ENCODE peak calls at places on chromosomes 6 and 20, in seven cellular contexts. P is glomerular endothelial cell, M is G401, O is pancreas, S is NCI-H1105, E is GDM1, U is NCI-H1092 treated with DMSO at 0.1 percent for 48 hours. W is an unnamed sample.

GRCh38 chr6:149534742-149535141 is 11.1 kb downstream of the PPIL4 start:
- DNase-seq in P (no peak), M (no peak), O (no peak), S (no peak), E (no peak), U (no peak), W (no peak)

GRCh38 chr6:139030539-139030938 is 2.0 kb downstream of the ABRACL start:
- DNase-seq in P (no peak), M (no peak), O (no peak), S (no peak), E (peak; percentile 17), U (no peak), W (no peak)

GRCh38 chr20:38372830-38373229 is 26.5 kb downstream of the LBP start:
- DNase-seq in P (no peak), M (no peak), O (no peak), S (no peak), E (no peak), U (no peak), W (no peak)

GRCh38 chr6:34982424-34982852 is 93.4 kb downstream of the ANKS1A start:
- DNase-seq in P (peak; percentile 7), M (peak; percentile 47), O (no peak), S (no peak), E (no peak), U (no peak), W (no peak)

GRCh38 chr20:34921436-34921835 is 34.2 kb downstream of the GSS start:
- DNase-seq in P (no peak), M (no peak), O (no peak), S (no peak), E (no peak), U (no peak), W (no peak)

GRCh38 chr6:131602913-131603312 is 25.1 kb downstream of the MED23 start:
- DNase-seq in P (no peak), M (no peak), O (no peak), S (no peak), E (no peak), U (no peak), W (no peak)

GRCh38 chr6:42279966-42280629 is 62.4 kb upstream of the MRPS10 start:
- DNase-seq in P (no peak), M (no peak), O (no peak), S (no peak), E (no peak), U (no peak), W (no peak)

GRCh38 chr20:10201321-10201870 is 17.2 kb upstream of the SNAP25 start:
- DNase-seq in P (no peak), M (peak; percentile 68), O (no peak), S (no peak), E (no peak), U (no peak), W (no peak)

GRCh38 chr6:12369781-12370262 is 79.7 kb downstream of the EDN1 start:
- DNase-seq in P (no peak), M (no peak), O (no peak), S (no peak), E (no peak), U (no peak), W (no peak)

GRCh38 chr6:42572523-42572922 is 8.7 kb downstream of the UBR2 start:
- DNase-seq in P (no peak), M (peak; percentile 25), O (no peak), S (no peak), E (peak; percentile 56), U (no peak), W (no peak)

GRCh38 chr6:146381486-146381885 is 162.1 kb upstream of the RAB32 start:
- DNase-seq in P (no peak), M (no peak), O (no peak), S (no peak), E (no peak), U (no peak), W (no peak)

GRCh38 chr20:45346851-45347250 is 1.4 kb downstream of the SDC4 start:
- DNase-seq in P (no peak), M (no peak), O (no peak), S (no peak), E (no peak), U (no peak), W (no peak)

GRCh38 chr6:149306967-149307366 is 10.5 kb upstream of the TAB2 start:
- DNase-seq in P (no peak), M (no peak), O (no peak), S (no peak), E (no peak), U (no peak), W (no peak)

GRCh38 chr6:150930816-150931215 is 65.3 kb downstream of the MTHFD1L start:
- DNase-seq in P (no peak), M (no peak), O (no peak), S (no peak), E (no peak), U (no peak), W (no peak)

GRCh38 chr6:155103816-155104366 is 108.8 kb downstream of the TIAM2 start:
- DNase-seq in P (no peak), M (no peak), O (no peak), S (no peak), E (no peak), U (no peak), W (no peak)

GRCh38 chr20:17612287-17612974 is 42.6 kb downstream of the DSTN start:
- DNase-seq in P (no peak), M (no peak), O (peak; percentile 58), S (no peak), E (no peak), U (no peak), W (peak; percentile 41)

GRCh38 chr6:106547053-106547414 is 82.3 kb downstream of the RTN4IP1 start:
- DNase-seq in P (peak; percentile 88), M (no peak), O (no peak), S (peak; percentile 6), E (peak; percentile 39), U (no peak), W (no peak)

GRCh38 chr6:23414204-23414501 is 711.9 kb upstream of the NRSN1 start:
- DNase-seq in P (peak; percentile 20), M (no peak), O (no peak), S (no peak), E (peak; percentile 22), U (peak; percentile 52), W (no peak)

GRCh38 chr6:4983322-4983721 is 20.5 kb downstream of the RPP40 start:
- DNase-seq in P (no peak), M (no peak), O (no peak), S (no peak), E (no peak), U (no peak), W (no peak)

GRCh38 chr20:9071976-9072726 is 3.3 kb downstream of the PLCB4 start:
- DNase-seq in P (no peak), M (peak; percentile 53), O (no peak), S (no peak), E (no peak), U (no peak), W (no peak)

GRCh38 chr6:103937389-103937788 is 922.3 kb downstream of the HACE1 start:
- DNase-seq in P (no peak), M (no peak), O (no peak), S (no peak), E (no peak), U (no peak), W (no peak)

GRCh38 chr6:10565913-10566312 is 44.8 kb downstream of the GCNT2 start:
- DNase-seq in P (no peak), M (no peak), O (no peak), S (no peak), E (no peak), U (no peak), W (no peak)

GRCh38 chr20:3766832-3767433 is 620 bp downstream of the ADISSP start:
- DNase-seq in P (no peak), M (no peak), O (no peak), S (no peak), E (no peak), U (peak; percentile 20), W (no peak)

GRCh38 chr20:57656821-57657536 is 36.8 kb upstream of the ZBP1 start:
- DNase-seq in P (no peak), M (no peak), O (no peak), S (no peak), E (no peak), U (no peak), W (no peak)

GRCh38 chr20:51125774-51126173 is 102.9 kb upstream of the KCNG1 start:
- DNase-seq in P (no peak), M (peak; percentile 24), O (no peak), S (no peak), E (no peak), U (no peak), W (no peak)

GRCh38 chr20:10603971-10604864 is 69.6 kb downstream of the JAG1 start:
- DNase-seq in P (no peak), M (no peak), O (no peak), S (no peak), E (no peak), U (no peak), W (no peak)

GRCh38 chr6:128713461-128713860 is 169.5 kb upstream of the LAMA2 start:
- DNase-seq in P (no peak), M (no peak), O (no peak), S (no peak), E (no peak), U (no peak), W (no peak)

GRCh38 chr6:14029605-14030004 is 88.0 kb upstream of the CD83 start:
- DNase-seq in P (no peak), M (no peak), O (no peak), S (no peak), E (no peak), U (no peak), W (no peak)

GRCh38 chr20:20755227-20755626 is 42.8 kb upstream of the RALGAPA2 start:
- DNase-seq in P (no peak), M (no peak), O (no peak), S (no peak), E (no peak), U (no peak), W (no peak)

GRCh38 chr20:9068896-9069663 is at the start of gene PLCB4:
- DNase-seq in P (no peak), M (peak; percentile 81), O (peak; percentile 22), S (peak; percentile 48), E (no peak), U (peak; percentile 74), W (no peak)

GRCh38 chr6:33316603-33317417 is 734 bp downstream of the ZBTB22 start:
- DNase-seq in P (no peak), M (peak; percentile 19), O (peak; percentile 67), S (no peak), E (no peak), U (no peak), W (no peak)

GRCh38 chr6:107626645-107627044 is 136.7 kb downstream of the SOBP start:
- DNase-seq in P (no peak), M (no peak), O (no peak), S (no peak), E (no peak), U (no peak), W (no peak)